ENCODE peak calls at places on chromosomes 1 and 21, in five cellular contexts. V, U, Q, M and X are unnamed samples.

GRCh38 chr1:26468911-26469310 is 3.3 kb upstream of the HMGN2 start:
- DNase-seq in V (peak; percentile 90), U (no peak), Q (no peak), M (no peak), X (no peak)

GRCh38 chr1:119101563-119101962 is 38.9 kb downstream of the WARS2 start:
- DNase-seq in V (no peak), U (no peak), Q (peak; percentile 64), M (peak; percentile 6), X (no peak)

GRCh38 chr1:60298290-60298689 is 224.7 kb upstream of the C1orf87 start:
- DNase-seq in V (no peak), U (no peak), Q (no peak), M (no peak), X (no peak)

GRCh38 chr1:75981188-75981897 is 49.1 kb upstream of the ASB17 start:
- DNase-seq in V (no peak), U (no peak), Q (no peak), M (no peak), X (no peak)

GRCh38 chr1:91685994-91686393 is 185.3 kb downstream of the CDC7 start:
- DNase-seq in V (no peak), U (no peak), Q (no peak), M (no peak), X (no peak)

GRCh38 chr1:47782414-47783165 is 214.6 kb downstream of the TRABD2B start:
- DNase-seq in V (no peak), U (no peak), Q (peak; percentile 62), M (no peak), X (peak; percentile 35)

GRCh38 chr1:166914111-166914510 is 38.0 kb upstream of the TADA1 start:
- DNase-seq in V (no peak), U (no peak), Q (no peak), M (no peak), X (no peak)

GRCh38 chr1:83819436-83819835 is 179.5 kb downstream of the TTLL7 start:
- DNase-seq in V (no peak), U (no peak), Q (no peak), M (no peak), X (no peak)

GRCh38 chr21:33069994-33070811 is at the start of gene OLIG1:
- DNase-seq in V (peak; percentile 88), U (no peak), Q (no peak), M (peak; percentile 10), X (no peak)

GRCh38 chr1:235122348-235122747 is 6.3 kb downstream of the TOMM20 start:
- DNase-seq in V (no peak), U (no peak), Q (no peak), M (no peak), X (no peak)

GRCh38 chr1:29513357-29513756 is 277.0 kb downstream of the PTPRU start:
- DNase-seq in V (peak; percentile 44), U (no peak), Q (no peak), M (peak; percentile 70), X (peak; percentile 42)

GRCh38 chr1:234229676-234230075 is 143.6 kb upstream of the COA6 start:
- DNase-seq in V (no peak), U (no peak), Q (no peak), M (no peak), X (no peak)

GRCh38 chr1:33661791-33662190 is 189.3 kb downstream of the ZSCAN20 start:
- DNase-seq in V (no peak), U (no peak), Q (no peak), M (no peak), X (no peak)

GRCh38 chr21:46082638-46083270 is 15.2 kb upstream of the COL6A2 start:
- DNase-seq in V (peak; percentile 59), U (no peak), Q (no peak), M (no peak), X (no peak)

GRCh38 chr1:29576510-29576909 is 340.2 kb downstream of the PTPRU start:
- DNase-seq in V (no peak), U (no peak), Q (no peak), M (no peak), X (no peak)

GRCh38 chr21:35573472-35574389 is 486.6 kb downstream of the SETD4 start:
- DNase-seq in V (no peak), U (no peak), Q (no peak), M (peak; percentile 69), X (no peak)

GRCh38 chr1:22582670-22583635 is 19.7 kb downstream of the EPHA8 start:
- DNase-seq in V (no peak), U (no peak), Q (no peak), M (no peak), X (no peak)

GRCh38 chr1:160101717-160102522 is 3.5 kb upstream of the IGSF8 start:
- DNase-seq in V (peak; percentile 8), U (no peak), Q (no peak), M (peak; percentile 33), X (no peak)

GRCh38 chr1:80966266-80966665 is 834.5 kb upstream of the ADGRL2 start:
- DNase-seq in V (no peak), U (no peak), Q (no peak), M (peak; percentile 2), X (no peak)

GRCh38 chr1:221724931-221725605 is 16.8 kb downstream of the DUSP10 start:
- DNase-seq in V (no peak), U (no peak), Q (peak; percentile 67), M (peak; percentile 66), X (no peak)

GRCh38 chr1:204894031-204894430 is 23.4 kb downstream of the NFASC start:
- DNase-seq in V (no peak), U (no peak), Q (no peak), M (no peak), X (no peak)

DNA sequence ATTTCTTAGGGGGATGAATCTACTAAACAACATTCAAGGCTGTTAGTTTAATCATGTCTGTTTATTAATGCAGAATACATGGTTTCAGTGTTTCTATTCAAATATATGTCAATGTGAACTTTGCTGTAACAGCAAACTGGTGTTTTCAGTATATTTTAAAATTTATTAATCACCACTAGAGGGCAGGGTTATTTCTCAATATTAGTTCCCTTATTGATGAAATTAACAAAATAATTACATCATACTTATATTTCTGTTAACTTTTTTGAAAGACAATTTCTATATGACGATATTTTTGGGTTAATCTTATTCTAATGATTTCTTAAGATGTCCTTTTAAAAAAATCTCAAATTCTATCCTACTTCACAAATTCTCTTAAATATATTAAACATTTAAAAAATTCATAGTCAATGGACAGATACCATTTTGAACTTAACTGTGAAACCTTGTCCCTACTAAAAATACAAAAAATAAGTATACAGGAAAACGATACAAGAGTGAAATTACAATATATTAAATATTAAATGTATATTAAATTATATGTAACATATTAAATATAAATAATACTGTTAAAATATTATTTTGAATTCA is 1034.1 kb upstream of the PRMT6 start:
- DNase-seq in V (no peak), U (no peak), Q (no peak), M (no peak), X (no peak)
- TF ChIP-seq CTCF in V (peak; percentile 30), U (no peak), Q (no peak), M (peak; percentile 34), X (no peak)

GRCh38 chr1:180187626-180188025 is 33.0 kb downstream of the QSOX1 start:
- DNase-seq in V (no peak), U (no peak), Q (no peak), M (no peak), X (no peak)
- H3K36me3 ChIP-seq in V (no peaks in the 10 kb centered on the region), U (no peaks in the 10 kb centered on the region), Q (peaks cover 77% of the 10 kb centered on the region), M (peaks cover 98% of the 10 kb centered on the region), X (peaks cover 42% of the 10 kb centered on the region)

GRCh38 chr1:66341446-66342089 is 192.4 kb upstream of the SGIP1 start:
- DNase-seq in V (no peak), U (no peak), Q (no peak), M (no peak), X (no peak)

GRCh38 chr1:66337249-66337648 is 196.7 kb upstream of the SGIP1 start:
- DNase-seq in V (peak; percentile 79), U (no peak), Q (no peak), M (no peak), X (no peak)

GRCh38 chr1:66336641-66336991 is 197.3 kb upstream of the SGIP1 start:
- DNase-seq in V (no peak), U (no peak), Q (no peak), M (no peak), X (no peak)

GRCh38 chr1:66342707-66343106 is 191.2 kb upstream of the SGIP1 start:
- DNase-seq in V (no peak), U (no peak), Q (no peak), M (no peak), X (no peak)

DNA sequence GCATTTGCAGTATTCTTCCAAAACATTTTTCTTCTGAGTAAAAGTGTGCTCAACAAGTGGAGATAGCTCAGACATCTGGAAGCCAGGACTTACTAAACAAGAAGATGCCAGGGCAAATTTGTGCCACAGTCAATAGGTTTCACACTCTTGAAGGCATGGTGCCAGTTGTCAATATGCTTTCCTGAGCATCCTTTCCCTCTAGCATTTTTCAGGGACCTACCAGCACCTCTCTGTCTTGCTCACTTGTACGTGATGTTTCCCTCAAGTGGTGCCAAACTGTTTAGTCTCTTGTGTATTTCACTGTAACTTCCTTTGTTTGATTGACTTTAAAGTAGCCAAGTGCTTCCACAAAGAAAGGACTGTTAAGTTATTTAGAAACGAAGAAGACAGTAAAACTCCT is 194.0 kb upstream of the SGIP1 start:
- DNase-seq in V (no peak), U (no peak), Q (no peak), M (no peak), X (no peak)
- H3K27ac ChIP-seq in V (peak overlapping the region; percentile 20), U (no peak overlapping the region), Q (peak overlapping the region; percentile 34), M (no peak overlapping the region), X (no peak overlapping the region)

GRCh38 chr1:197327776-197328364 is 59.8 kb downstream of the CRB1 start:
- DNase-seq in V (no peak), U (no peak), Q (no peak), M (peak; percentile 16), X (no peak)
- TF ChIP-seq CTCF in V (peak; percentile 41), U (peak; percentile 11), Q (peak; percentile 29), M (peak; percentile 61), X (peak; percentile 30)